ENCODE peak calls at places on chromosomes 2 and 18, in five cellular contexts. E, B, M, A and T are unnamed samples.

GRCh38 chr2:147133273-147133901 is 711.4 kb upstream of the ACVR2A start:
- DNase-seq in A (no peak), B (no peak), M (no peak), E (no peak), T (peak; percentile 51)

GRCh38 chr2:239274391-239275001 is 126.3 kb downstream of the HDAC4 start:
- DNase-seq in A (no peak), E (no peak), B (peak; percentile 86), M (peak; percentile 60), T (peak; percentile 64)

GRCh38 chr2:169767243-169767888 is 31.3 kb upstream of the SSB start:
- DNase-seq in A (peak; percentile 69), B (peak; percentile 54), M (peak; percentile 75), E (peak; percentile 62), T (peak; percentile 74)

GRCh38 chr2:46548103-46548486 is 68.7 kb downstream of the TMEM247 start:
- DNase-seq in E (no peak), A (no peak), M (no peak), B (peak; percentile 73), T (no peak)

GRCh38 chr18:23641143-23641720 is 21.5 kb downstream of the ANKRD29 start:
- DNase-seq in A (no peak), E (no peak), B (no peak), M (no peak), T (no peak)

GRCh38 chr2:218984239-218985020 is 554 bp downstream of the FEV start:
- DNase-seq in A (no peak), M (no peak), E (peak; percentile 54), B (peak; percentile 57), T (no peak)

GRCh38 chr2:180519276-180519675 is 461.1 kb upstream of the UBE2E3 start:
- DNase-seq in M (peak; percentile 40), A (no peak), E (no peak), B (no peak), T (peak; percentile 49)

GRCh38 chr2:177545981-177546600 is 153.5 kb downstream of the AGPS start:
- DNase-seq in E (no peak), M (no peak), A (no peak), B (no peak), T (no peak)

GRCh38 chr2:128617661-128618060 is 299.0 kb upstream of the HS6ST1 start:
- DNase-seq in B (peak; percentile 13), M (no peak), A (no peak), E (no peak), T (no peak)

GRCh38 chr2:121245913-121246312 is 39.1 kb downstream of the TFCP2L1 start:
- DNase-seq in M (no peak), E (no peak), A (no peak), B (no peak), T (no peak)

GRCh38 chr2:64514018-64514417 is 10.1 kb upstream of the AFTPH start:
- DNase-seq in E (no peak), M (no peak), B (no peak), A (no peak), T (peak; percentile 26)

DNA sequence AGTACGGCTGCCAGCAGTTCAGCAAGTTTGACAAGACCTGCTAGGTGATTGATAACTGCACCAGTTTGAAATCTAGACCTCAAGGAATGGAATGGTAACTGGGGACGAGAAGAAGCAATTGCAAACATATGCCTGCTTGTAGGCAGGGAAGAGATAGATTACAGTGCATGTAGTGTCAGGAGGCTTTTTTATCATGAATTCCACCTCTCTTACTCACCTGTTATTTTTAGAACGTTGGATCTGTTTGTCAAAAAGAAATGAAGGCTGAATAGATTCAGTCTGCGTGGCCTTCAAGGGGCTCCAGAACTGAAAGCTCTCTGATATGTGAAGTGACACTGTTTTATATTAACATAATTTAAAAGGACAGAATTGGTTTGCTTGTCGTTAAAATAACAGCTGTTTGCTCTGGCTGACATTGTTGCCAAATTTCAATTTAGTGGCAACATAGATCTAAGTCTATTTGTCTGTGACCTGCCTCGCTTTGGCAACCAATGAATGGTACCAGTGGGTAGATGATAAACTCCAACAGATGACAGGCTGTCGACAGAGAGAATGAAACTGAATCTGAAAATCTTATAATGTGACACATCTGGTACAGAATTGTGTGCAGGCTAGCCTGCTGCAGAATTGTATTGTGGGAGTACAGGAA is 199.4 kb downstream of the ZNF407 start:
- DNase-seq in E (peak; percentile 24), M (peak; percentile 44), B (no peak), A (peak; percentile 52), T (peak; percentile 79)
- H3K4me3 ChIP-seq in E (no peak overlapping the region), M (peak overlapping the region; percentile 30), B (peak overlapping the region; percentile 37), A (no peak overlapping the region), T (peak overlapping the region; percentile 39)

GRCh38 chr2:12333293-12333692 is 383.4 kb upstream of the TRIB2 start:
- DNase-seq in B (no peak), M (no peak), A (no peak), E (no peak), T (no peak)
- TF ChIP-seq CTCF in B (no peak), M (no peak), A (no peak), E (no peak), T (no peak)

DNA sequence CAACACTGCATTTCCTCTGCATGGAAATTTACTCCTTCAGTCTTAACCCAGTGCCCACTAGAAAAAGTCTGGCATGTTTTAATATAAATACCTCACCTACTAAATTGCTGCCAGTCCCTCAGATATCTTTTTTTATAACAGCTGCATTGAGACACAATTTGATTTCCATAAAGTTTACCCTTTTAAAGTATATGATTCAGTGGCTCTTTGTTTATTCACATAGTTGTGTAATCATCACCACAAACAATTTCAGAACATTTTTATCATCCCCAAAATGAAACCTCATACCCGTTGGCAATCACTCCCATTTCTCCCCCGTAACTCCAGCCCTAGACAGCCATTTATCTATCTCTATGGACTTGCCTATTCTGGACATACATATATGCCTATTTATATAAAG is 17.0 kb upstream of the FRZB start:
- DNase-seq in M (peak; percentile 47), B (no peak), E (no peak), A (no peak), T (no peak)
- H3K4me3 ChIP-seq in M (no peak overlapping the region), B (no peak overlapping the region), E (no peak overlapping the region), A (no peak overlapping the region), T (no peak overlapping the region)

GRCh38 chr2:96599941-96600340 is 38.2 kb downstream of the KANSL3 start:
- DNase-seq in B (no peak), E (no peak), M (no peak), A (no peak), T (no peak)

GRCh38 chr2:96602330-96602823 is 35.7 kb downstream of the KANSL3 start:
- DNase-seq in E (peak; percentile 19), A (peak; percentile 20), M (no peak), B (no peak), T (no peak)

GRCh38 chr2:96601382-96602292 is 36.5 kb downstream of the KANSL3 start:
- DNase-seq in M (no peak), E (peak; percentile 49), B (no peak), A (no peak), T (no peak)

GRCh38 chr2:96608459-96609455 is 29.4 kb downstream of the KANSL3 start:
- DNase-seq in B (peak; percentile 75), A (peak; percentile 7), E (no peak), M (no peak), T (no peak)

GRCh38 chr2:96604104-96604503 is 34.0 kb downstream of the KANSL3 start:
- DNase-seq in A (no peak), E (peak; percentile 23), M (no peak), B (no peak), T (no peak)
- TF ChIP-seq CTCF in A (no peak), E (peak; percentile 16), M (no peak), B (no peak), T (peak; percentile 41)